ENCODE peak calls at places on chromosomes 11 and 22, in four cellular contexts. One of them, this sample, is unnamed.

GRCh38 chr22:50176850-50177536 is 6.5 kb downstream of the PANX2 start:
- DNase-seq in A673: no peak
- DNase-seq in foreskin fibroblast: no peak
- DNase-seq in lung: no peak
- DNase-seq in this sample: no peak

GRCh38 chr11:280762-281485 is 2.7 kb downstream of the NLRP6 start:
- DNase-seq in A673: no peak
- DNase-seq in foreskin fibroblast: peak; percentile 23
- DNase-seq in lung: no peak
- DNase-seq in this sample: no peak

GRCh38 chr11:61960532-61960931 is 6.9 kb downstream of the FTH1 start:
- DNase-seq in A673: no peak
- DNase-seq in foreskin fibroblast: no peak
- DNase-seq in lung: no peak
- DNase-seq in this sample: no peak

GRCh38 chr11:14202263-14203173 is 156.5 kb downstream of the RRAS2 start:
- DNase-seq in A673: no peak
- DNase-seq in foreskin fibroblast: no peak
- DNase-seq in lung: no peak
- DNase-seq in this sample: no peak

GRCh38 chr11:133821776-133822175 is 23.5 kb downstream of the SPATA19 start:
- DNase-seq in A673: peak; percentile 70
- DNase-seq in foreskin fibroblast: no peak
- DNase-seq in lung: peak; percentile 56
- DNase-seq in this sample: no peak

GRCh38 chr11:116510166-116510565 is 262.6 kb downstream of the BUD13 start:
- DNase-seq in A673: no peak
- DNase-seq in foreskin fibroblast: no peak
- DNase-seq in lung: no peak
- DNase-seq in this sample: no peak

GRCh38 chr11:67465190-67465522 is 3.9 kb downstream of the TMEM134 start:
- DNase-seq in A673: no peak
- DNase-seq in foreskin fibroblast: no peak
- DNase-seq in lung: no peak
- DNase-seq in this sample: no peak

GRCh38 chr22:39223091-39223710 is 21.6 kb downstream of the PDGFB start:
- DNase-seq in A673: no peak
- DNase-seq in foreskin fibroblast: peak; percentile 37
- DNase-seq in lung: no peak
- DNase-seq in this sample: no peak

GRCh38 chr22:24133187-24133965 is 47.9 kb upstream of the SUSD2 start:
- DNase-seq in A673: no peak
- DNase-seq in foreskin fibroblast: peak; percentile 55
- DNase-seq in lung: no peak
- DNase-seq in this sample: peak; percentile 44

GRCh38 chr22:43378011-43378704 is 33.7 kb upstream of the MPPED1 start:
- DNase-seq in A673: no peak
- DNase-seq in foreskin fibroblast: no peak
- DNase-seq in lung: no peak
- DNase-seq in this sample: peak; percentile 78

GRCh38 chr11:31640611-31641010 is 131.0 kb downstream of the ELP4 start:
- DNase-seq in A673: no peak
- DNase-seq in foreskin fibroblast: no peak
- DNase-seq in lung: no peak
- DNase-seq in this sample: no peak

GRCh38 chr11:68707527-68707926 is 23.2 kb downstream of the GAL start:
- DNase-seq in A673: no peak
- DNase-seq in foreskin fibroblast: no peak
- DNase-seq in lung: no peak
- DNase-seq in this sample: no peak

GRCh38 chr11:14411818-14412217 is 52.8 kb upstream of the RRAS2 start:
- DNase-seq in A673: peak; percentile 53
- DNase-seq in foreskin fibroblast: peak; percentile 97
- DNase-seq in lung: peak; percentile 34
- DNase-seq in this sample: peak; percentile 69

GRCh38 chr22:21014202-21015050 is 539 bp upstream of the P2RX6 start:
- DNase-seq in A673: peak; percentile 97
- DNase-seq in foreskin fibroblast: peak; percentile 97
- DNase-seq in lung: peak; percentile 84
- DNase-seq in this sample: peak; percentile 94

GRCh38 chr11:118111744-118112035 is 24.9 kb upstream of the SMIM35 start:
- DNase-seq in A673: no peak
- DNase-seq in foreskin fibroblast: no peak
- DNase-seq in lung: no peak
- DNase-seq in this sample: no peak
- H3K4me3 ChIP-seq in A673: no peak overlapping the region
- H3K4me3 ChIP-seq in foreskin fibroblast: no peak overlapping the region
- H3K4me3 ChIP-seq in lung: no peak overlapping the region
- H3K4me3 ChIP-seq in this sample: no peak overlapping the region

DNA sequence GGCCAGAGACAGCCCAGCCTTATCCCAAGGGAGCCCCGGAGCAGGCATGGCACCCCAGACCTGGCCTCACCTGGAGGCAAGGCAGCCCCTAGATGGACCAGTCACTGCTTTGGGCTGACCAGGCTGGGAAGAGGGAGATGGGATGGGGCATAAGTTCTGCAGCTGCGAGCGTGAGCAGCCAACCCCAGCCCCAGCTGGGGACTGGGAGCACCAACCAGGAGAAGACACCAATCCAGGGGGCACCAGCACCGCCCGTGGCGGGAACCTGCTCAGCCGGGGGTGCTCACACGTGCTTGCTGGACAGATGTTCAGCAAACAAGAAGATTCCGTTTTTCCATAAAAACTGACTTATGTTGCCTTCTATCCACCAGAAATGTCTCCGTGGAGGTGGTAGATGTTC is 16.2 kb upstream of the FADD start:
- DNase-seq in A673: no peak
- DNase-seq in foreskin fibroblast: no peak
- DNase-seq in lung: no peak
- DNase-seq in this sample: no peak
- TF ChIP-seq CTCF in A673: no peak
- TF ChIP-seq CTCF in foreskin fibroblast: no peak
- TF ChIP-seq CTCF in lung: no peak
- TF ChIP-seq CTCF in this sample: no peak

GRCh38 chr22:29478326-29479276 is 1.4 kb upstream of the NEFH start:
- DNase-seq in A673: peak; percentile 62
- DNase-seq in foreskin fibroblast: peak; percentile 54
- DNase-seq in lung: no peak
- DNase-seq in this sample: no peak

GRCh38 chr22:29480512-29481264 is 670 bp downstream of the NEFH start:
- DNase-seq in A673: peak; percentile 67
- DNase-seq in foreskin fibroblast: peak; percentile 85
- DNase-seq in lung: no peak
- DNase-seq in this sample: peak; percentile 59

GRCh38 chr22:29477919-29478318 is 2.1 kb upstream of the NEFH start:
- DNase-seq in A673: peak; percentile 30
- DNase-seq in foreskin fibroblast: no peak
- DNase-seq in lung: no peak
- DNase-seq in this sample: no peak

GRCh38 chr22:29480262-29480511 is 169 bp downstream of the NEFH start:
- DNase-seq in A673: no peak
- DNase-seq in foreskin fibroblast: no peak
- DNase-seq in lung: no peak
- DNase-seq in this sample: no peak

DNA sequence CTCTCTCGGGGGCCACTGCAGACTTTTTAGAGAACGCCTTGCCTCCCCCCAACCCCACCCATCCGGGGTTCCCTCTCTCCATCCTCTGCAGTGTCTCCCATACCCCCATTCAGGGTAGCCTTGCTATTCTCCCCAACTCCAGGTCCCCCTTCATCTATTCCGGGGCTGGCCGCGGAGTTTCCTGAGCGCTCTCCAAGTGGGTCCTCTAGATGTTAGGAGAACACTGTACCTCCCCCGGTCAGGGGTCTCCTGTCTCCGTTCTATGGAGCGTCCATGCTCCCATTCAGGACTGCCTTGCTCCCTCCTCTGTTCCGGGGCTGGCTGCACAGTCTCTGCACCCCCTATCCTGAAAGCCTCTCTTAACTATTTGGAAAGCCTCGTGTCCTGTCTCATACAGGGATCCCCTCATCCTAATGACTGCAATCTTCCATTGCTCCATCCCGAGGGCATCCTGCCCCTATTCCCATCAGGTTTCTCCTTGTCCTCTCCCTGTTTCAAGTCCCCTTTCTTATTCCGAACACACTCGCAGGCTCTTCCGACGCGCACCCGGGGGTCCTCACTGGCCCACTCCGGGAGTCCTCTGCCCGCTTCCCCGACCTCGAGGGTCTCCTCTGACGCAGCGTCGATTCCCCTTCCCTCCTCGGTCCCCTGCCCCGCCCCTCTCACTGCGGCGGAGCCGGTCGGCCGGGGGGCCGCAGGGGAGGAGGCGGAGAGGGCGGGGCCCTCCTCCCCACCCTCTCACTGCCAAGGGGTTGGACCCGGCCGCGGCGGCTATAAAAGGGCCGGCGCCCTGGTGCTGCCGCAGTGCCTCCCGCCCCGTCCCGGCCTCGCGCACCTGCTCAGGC is at the start of gene NEFH:
- DNase-seq in A673: peak; percentile 15
- DNase-seq in foreskin fibroblast: no peak
- DNase-seq in lung: no peak
- DNase-seq in this sample: no peak
- H3K4me3 ChIP-seq in A673: peak within 1 kb of the TSS; percentile 39
- H3K4me3 ChIP-seq in foreskin fibroblast: peak within 1 kb of the TSS; percentile 22
- H3K4me3 ChIP-seq in lung: no peak within 1 kb of the TSS
- H3K4me3 ChIP-seq in this sample: peak within 1 kb of the TSS; percentile 29

GRCh38 chr22:37782340-37783168 is 25.2 kb upstream of the GCAT start:
- DNase-seq in A673: no peak
- DNase-seq in foreskin fibroblast: peak; percentile 84
- DNase-seq in lung: no peak
- DNase-seq in this sample: peak; percentile 74

GRCh38 chr22:37784829-37785495 is 22.8 kb upstream of the GCAT start:
- DNase-seq in A673: no peak
- DNase-seq in foreskin fibroblast: no peak
- DNase-seq in lung: no peak
- DNase-seq in this sample: no peak

GRCh38 chr22:37778370-37779009 is 29.2 kb upstream of the GCAT start:
- DNase-seq in A673: no peak
- DNase-seq in foreskin fibroblast: no peak
- DNase-seq in lung: no peak
- DNase-seq in this sample: no peak

GRCh38 chr22:37777122-37777687 is 30.5 kb upstream of the GCAT start:
- DNase-seq in A673: no peak
- DNase-seq in foreskin fibroblast: peak; percentile 92
- DNase-seq in lung: peak; percentile 65
- DNase-seq in this sample: peak; percentile 83

DNA sequence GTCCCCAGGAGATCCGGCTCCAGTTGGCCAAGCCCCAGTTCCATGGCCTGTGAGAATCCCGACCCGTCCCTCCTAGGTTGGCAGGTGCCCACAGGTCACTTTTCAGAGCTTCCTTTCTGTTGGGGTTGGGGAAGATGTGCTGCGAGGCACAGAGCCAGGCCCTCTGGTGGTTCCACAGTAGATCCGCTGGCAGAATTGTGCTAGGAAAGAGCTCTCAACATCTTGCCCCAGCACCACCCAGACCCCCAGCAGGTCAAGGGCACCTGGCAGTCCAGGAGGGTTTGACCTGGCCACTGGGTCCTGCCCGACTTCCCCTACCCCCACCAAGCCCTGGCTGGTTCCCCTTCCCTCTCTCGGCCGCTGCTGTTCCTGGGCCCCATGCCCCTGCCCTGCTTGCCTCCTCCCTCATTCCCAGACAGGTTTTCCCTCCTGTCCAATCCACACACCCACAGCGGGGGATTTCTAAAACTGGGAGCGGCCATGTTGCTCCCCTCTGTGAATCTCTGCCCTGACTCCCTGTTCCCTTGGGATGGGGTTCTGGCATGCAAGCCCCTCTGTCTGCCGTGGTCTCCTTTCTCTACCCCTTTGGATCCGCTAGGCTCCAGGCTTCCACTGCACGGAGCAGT is 26.2 kb upstream of the GCAT start:
- DNase-seq in A673: no peak
- DNase-seq in foreskin fibroblast: peak; percentile 60
- DNase-seq in lung: no peak
- DNase-seq in this sample: no peak
- TF ChIP-seq CTCF in A673: peak; percentile 37
- TF ChIP-seq CTCF in foreskin fibroblast: peak; percentile 22
- TF ChIP-seq CTCF in lung: no peak
- TF ChIP-seq CTCF in this sample: peak; percentile 40

DNA sequence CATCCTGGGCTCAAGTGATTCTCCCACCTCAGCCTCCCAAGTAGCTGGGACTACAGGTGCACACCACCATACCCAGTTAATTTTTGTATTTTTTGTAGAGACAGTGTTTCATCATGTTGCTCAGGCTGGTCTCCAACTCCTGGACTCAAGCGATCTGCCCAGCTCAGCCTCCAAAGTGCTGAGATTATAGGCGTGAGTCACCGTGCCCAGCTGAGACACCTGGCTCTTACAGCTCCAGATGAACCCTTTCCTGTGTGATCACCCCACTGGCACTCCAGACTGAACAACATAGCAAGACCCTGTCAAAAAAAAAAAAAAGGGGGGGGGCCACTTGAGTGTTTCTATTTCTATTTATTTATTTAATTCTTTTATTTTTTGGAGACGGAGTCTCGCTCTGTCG is 1.0 kb upstream of the ADSL start:
- DNase-seq in A673: peak; percentile 19
- DNase-seq in foreskin fibroblast: peak; percentile 56
- DNase-seq in lung: no peak
- DNase-seq in this sample: peak; percentile 51
- H3K4me3 ChIP-seq in A673: peak overlapping the region; percentile 81
- H3K4me3 ChIP-seq in foreskin fibroblast: peak overlapping the region; percentile 95
- H3K4me3 ChIP-seq in lung: no peak overlapping the region
- H3K4me3 ChIP-seq in this sample: peak overlapping the region; percentile 75